ENCODE peak calls at places on chromosome 4, in four cellular contexts. Z is HCT116, E is HepG2, L is K562. Q is an unnamed sample.

GRCh38 chr4:15718465-15718864 is 15.6 kb downstream of the BST1 start:
- DNase-seq in Z (no peak), E (no peak), L (no peak), Q (no peak)

GRCh38 chr4:154908168-154908567 is 127.1 kb downstream of the RBM46 start:
- DNase-seq in Z (no peak), E (no peak), L (no peak), Q (no peak)

GRCh38 chr4:110865611-110866254 is 242.9 kb upstream of the PITX2 start:
- DNase-seq in Z (no peak), E (no peak), L (no peak), Q (no peak)

GRCh38 chr4:110211007-110211769 is 12.8 kb upstream of the ELOVL6 start:
- DNase-seq in Z (no peak), E (peak), L (peak), Q (no peak)

GRCh38 chr4:107035711-107036601 is at the start of gene DKK2:
- DNase-seq in Z (no peak), E (no peak), L (no peak), Q (peak)

GRCh38 chr4:16608123-16608522 is 290.3 kb downstream of the LDB2 start:
- DNase-seq in Z (no peak), E (no peak), L (no peak), Q (no peak)

GRCh38 chr4:145098675-145099037 is 545 bp downstream of the ABCE1 start:
- DNase-seq in Z (peak), E (peak), L (peak), Q (no peak)

GRCh38 chr4:87650938-87651337 is 858 bp downstream of the DMP1 start:
- DNase-seq in Z (no peak), E (no peak), L (no peak), Q (no peak)

GRCh38 chr4:162499478-162499877 is 335.7 kb upstream of the FSTL5 start:
- DNase-seq in Z (no peak), E (no peak), L (no peak), Q (no peak)

GRCh38 chr4:183012862-183013855 is 85.9 kb upstream of the WWC2 start:
- DNase-seq in Z (no peak), E (no peak), L (no peak), Q (peak)

GRCh38 chr4:37648084-37648817 is 37.9 kb downstream of the RELL1 start:
- DNase-seq in Z (peak), E (peak), L (no peak), Q (no peak)

GRCh38 chr4:72817012-72817411 is 248.0 kb upstream of the ADAMTS3 start:
- DNase-seq in Z (no peak), E (no peak), L (no peak), Q (no peak)

GRCh38 chr4:20311863-20312262 is 60.2 kb downstream of the SLIT2 start:
- DNase-seq in Z (no peak), E (no peak), L (no peak), Q (no peak)

GRCh38 chr4:140557831-140558435 is 10.8 kb downstream of the UCP1 start:
- DNase-seq in Z (no peak), E (no peak), L (no peak), Q (no peak)

GRCh38 chr4:108512615-108513505 is 107.5 kb upstream of the RPL34 start:
- DNase-seq in Z (no peak), E (peak), L (peak), Q (peak)

GRCh38 chr4:15239866-15240265 is 188.0 kb upstream of the C1QTNF7 start:
- DNase-seq in Z (no peak), E (no peak), L (no peak), Q (no peak)

GRCh38 chr4:157303471-157303960 is 83.0 kb downstream of the GRIA2 start:
- DNase-seq in Z (no peak), E (no peak), L (no peak), Q (no peak)

GRCh38 chr4:3348621-3349020 is 55.8 kb downstream of the RGS12 start:
- DNase-seq in Z (no peak), E (no peak), L (no peak), Q (no peak)

GRCh38 chr4:125734504-125734903 is 419.7 kb downstream of the FAT4 start:
- DNase-seq in Z (no peak), E (no peak), L (no peak), Q (no peak)

GRCh38 chr4:125735107-125735506 is 420.4 kb downstream of the FAT4 start:
- DNase-seq in Z (no peak), E (peak), L (no peak), Q (no peak)

GRCh38 chr4:125739760-125740159 is 425.0 kb downstream of the FAT4 start:
- DNase-seq in Z (no peak), E (no peak), L (no peak), Q (no peak)

GRCh38 chr4:125732682-125733081 is 417.9 kb downstream of the FAT4 start:
- DNase-seq in Z (no peak), E (no peak), L (no peak), Q (no peak)

GRCh38 chr4:125736057-125736456 is 421.3 kb downstream of the FAT4 start:
- DNase-seq in Z (no peak), E (peak), L (no peak), Q (no peak)
- TF ChIP-seq FOSL1 in Z (no peak), E (no peak), L (no peak), Q (no peak)

DNA sequence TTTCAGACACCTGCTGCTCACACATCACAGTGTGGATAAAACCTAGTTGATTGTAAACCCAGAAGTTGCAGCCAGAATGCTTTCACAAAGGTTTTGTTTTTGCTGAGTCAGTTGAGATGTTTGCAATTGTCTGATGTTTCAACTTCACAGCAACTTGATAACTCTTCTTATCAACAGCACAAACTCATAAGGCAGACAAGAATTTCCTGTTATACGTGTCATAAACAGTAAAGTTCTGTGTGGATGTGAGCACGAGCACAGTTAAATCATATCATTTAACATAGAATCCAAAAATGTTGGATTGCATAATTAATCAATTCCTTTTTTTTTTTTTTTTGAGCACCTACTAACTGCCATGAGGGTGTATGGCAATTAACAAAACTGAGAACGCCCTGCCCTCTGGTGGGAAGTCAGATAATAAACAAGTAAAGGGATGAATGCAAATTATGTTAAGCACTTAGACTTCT is 512.2 kb downstream of the PDHA2 start:
- DNase-seq in Z (peak), E (peak), L (no peak), Q (peak)
- TF ChIP-seq FOSL1 in Z (no peak), E (no peak), L (no peak), Q (no peak)

DNA sequence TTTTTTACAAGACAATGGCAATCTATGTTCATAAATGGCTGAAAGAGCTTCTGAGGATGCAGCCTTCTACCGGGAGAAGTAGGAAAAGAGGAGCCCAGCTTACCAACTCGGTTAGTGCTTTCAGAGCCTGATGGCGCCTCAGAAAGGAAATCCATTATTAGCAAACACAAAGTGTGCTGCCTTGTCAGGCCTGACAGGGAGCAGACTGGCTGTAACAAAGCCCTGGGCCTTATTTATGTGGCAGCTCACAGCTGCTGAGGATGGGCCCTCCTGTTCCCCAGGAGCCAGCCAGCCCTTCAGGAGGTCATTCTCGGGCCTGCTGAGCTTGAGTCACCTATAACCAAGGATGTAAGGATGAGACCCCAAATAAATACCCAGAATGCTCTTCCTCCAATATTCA is 226.8 kb upstream of the RASGEF1B start:
- DNase-seq in Z (no peak), E (no peak), L (no peak), Q (no peak)
- TF ChIP-seq FOSL1 in Z (no peak), E (no peak), L (no peak), Q (no peak)

DNA sequence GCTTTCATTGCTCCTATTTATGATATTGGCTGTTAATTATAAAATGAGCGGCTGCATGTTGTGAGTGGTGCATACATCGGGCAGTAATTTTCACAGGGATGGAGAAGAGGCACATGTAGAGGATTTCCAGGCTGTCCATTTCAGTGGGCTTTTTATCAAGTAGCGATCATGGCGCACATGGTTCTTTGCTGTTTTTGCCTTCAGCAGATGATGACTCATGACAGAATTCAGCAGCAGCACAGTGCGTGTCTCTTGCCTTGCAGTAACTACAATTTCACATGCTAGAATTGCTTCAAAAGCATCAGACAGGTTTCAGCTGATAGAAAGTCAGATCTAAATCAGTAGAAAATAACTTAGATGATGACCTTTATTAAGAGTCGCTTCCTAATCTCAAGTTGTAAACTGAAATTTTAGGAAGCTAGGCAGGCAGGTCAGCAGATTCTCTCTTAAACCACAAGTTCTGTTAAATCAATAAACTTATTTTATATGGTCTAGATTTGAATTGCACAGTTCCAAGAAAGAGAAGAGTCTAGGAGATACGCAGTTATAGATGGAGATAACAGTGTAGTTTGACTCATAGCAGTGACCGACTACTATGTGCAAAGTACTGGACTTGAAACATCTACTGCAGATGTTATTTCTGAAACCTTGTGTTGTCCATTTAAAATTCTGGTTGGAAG is 35.8 kb downstream of the LRP2BP start:
- DNase-seq in Z (no peak), E (no peak), L (peak), Q (no peak)
- TF ChIP-seq FOSL1 in Z (no peak), E (no peak), L (peak), Q (no peak)

GRCh38 chr4:1460967-1461868 is 55.0 kb upstream of the NKX1-1 start:
- DNase-seq in Z (no peak), E (no peak), L (no peak), Q (no peak)

GRCh38 chr4:1462009-1462767 is 55.9 kb upstream of the NKX1-1 start:
- DNase-seq in Z (no peak), E (no peak), L (no peak), Q (no peak)

GRCh38 chr4:1459081-1459480 is 52.8 kb upstream of the NKX1-1 start:
- DNase-seq in Z (no peak), E (no peak), L (no peak), Q (peak)

GRCh38 chr4:1458581-1458980 is 52.3 kb upstream of the NKX1-1 start:
- DNase-seq in Z (no peak), E (no peak), L (no peak), Q (peak)

GRCh38 chr4:1459664-1460511 is 53.6 kb upstream of the NKX1-1 start:
- DNase-seq in Z (no peak), E (no peak), L (no peak), Q (no peak)
- TF ChIP-seq FOSL1 in Z (no peak), E (no peak), L (no peak), Q (no peak)

DNA sequence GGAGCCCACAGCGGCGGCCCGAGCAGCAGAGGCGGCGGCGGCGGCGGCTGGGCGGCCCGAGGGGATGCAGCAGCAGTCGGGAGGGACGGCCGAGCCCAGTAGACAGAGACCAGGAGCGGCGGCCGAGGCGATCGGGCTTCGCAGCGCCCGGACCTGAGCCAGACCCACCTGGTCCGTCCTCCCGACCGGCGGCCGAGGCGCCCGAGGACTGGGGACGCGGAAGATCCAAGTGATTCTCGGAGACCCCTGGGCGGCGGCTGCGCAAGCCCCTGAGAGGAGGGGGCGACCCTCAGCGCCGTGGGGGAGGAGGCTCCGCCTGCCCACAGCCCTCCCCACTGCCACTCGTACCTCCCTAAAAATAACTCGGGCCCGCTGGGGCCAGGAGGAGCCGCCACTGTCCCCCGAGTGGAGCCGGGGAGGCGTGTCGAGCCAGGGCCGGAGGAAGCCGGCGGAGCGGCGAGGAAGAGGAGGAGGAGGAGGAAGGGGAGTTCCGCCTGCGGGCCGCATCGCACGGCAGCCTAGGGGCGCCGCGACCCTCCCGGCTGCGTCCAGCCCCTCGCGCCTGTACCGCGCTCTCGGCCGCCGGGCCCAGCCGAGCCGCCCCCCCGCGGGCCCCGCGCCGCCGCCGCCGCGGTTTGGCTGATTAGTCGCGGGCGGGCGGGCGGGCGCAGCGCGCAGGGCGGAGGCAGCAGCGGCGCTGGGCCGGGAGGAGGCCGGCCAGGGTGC is 690 bp downstream of the RAPGEF2 start:
- DNase-seq in Z (no peak), E (no peak), L (peak), Q (no peak)
- TF ChIP-seq FOSL1 in Z (no peak), E (no peak), L (no peak), Q (no peak)

GRCh38 chr4:56227301-56227835 is 159.9 kb downstream of the AASDH start:
- DNase-seq in Z (no peak), E (no peak), L (no peak), Q (no peak)
- TF ChIP-seq FOSL1 in Z (no peak), E (no peak), L (no peak), Q (no peak)

GRCh38 chr4:35229021-35229420 is 1015.3 kb downstream of the ARAP2 start:
- DNase-seq in Z (no peak), E (no peak), L (no peak), Q (no peak)
- TF ChIP-seq FOSL1 in Z (no peak), E (no peak), L (no peak), Q (no peak)

GRCh38 chr4:139266583-139267257 is 13.3 kb downstream of the MGARP start:
- DNase-seq in Z (no peak), E (peak), L (peak), Q (no peak)
- TF ChIP-seq FOSL1 in Z (no peak), E (no peak), L (peak), Q (no peak)

GRCh38 chr4:36278789-36279188 is 2.6 kb upstream of the DTHD1 start:
- DNase-seq in Z (no peak), E (no peak), L (no peak), Q (no peak)
- TF ChIP-seq FOSL1 in Z (no peak), E (no peak), L (no peak), Q (no peak)